ENCODE peak calls at places on chromosomes 2 and 18, in ten cellular contexts. Z, E, B, L, X, V, A, C, R and H are unnamed samples.

GRCh38 chr2:16608661-16609643 is 56.7 kb downstream of the CYRIA start:
- DNase-seq in X (peak), R (peak), B (peak), V (peak), L (peak), A (peak), E (peak), Z (peak), C (peak), H (peak)

GRCh38 chr2:160592401-160592800 is 98.8 kb upstream of the RBMS1 start:
- DNase-seq in V (no peak), B (no peak), Z (no peak), X (no peak), C (no peak), A (no peak), E (no peak), L (no peak), R (no peak), H (no peak)

GRCh38 chr2:160646684-160647444 is 153.3 kb upstream of the RBMS1 start:
- DNase-seq in C (no peak), R (no peak), L (no peak), E (no peak), X (no peak), A (no peak), B (no peak), Z (no peak), V (no peak), H (no peak)

GRCh38 chr2:8719528-8719927 is 37.7 kb downstream of the ID2 start:
- DNase-seq in Z (no peak), X (no peak), E (no peak), R (no peak), B (no peak), A (peak), L (no peak), V (no peak), C (no peak), H (no peak)

GRCh38 chr2:206443735-206444527 is 599 bp downstream of the ADAM23 start:
- DNase-seq in E (peak), C (peak), X (no peak), Z (peak), V (no peak), L (peak), R (no peak), B (peak), A (peak), H (peak)

GRCh38 chr2:2328847-2329246 is 2.2 kb downstream of the MYT1L start:
- DNase-seq in X (no peak), B (no peak), Z (no peak), C (peak), V (no peak), L (no peak), A (peak), R (no peak), E (peak), H (peak)

GRCh38 chr18:7598167-7599062 is 31.3 kb downstream of the PTPRM start:
- DNase-seq in V (no peak), B (no peak), L (no peak), E (no peak), Z (no peak), R (no peak), C (no peak), X (no peak), A (no peak), H (peak)

GRCh38 chr2:21035282-21035973 is 8.4 kb downstream of the APOB start:
- DNase-seq in V (no peak), Z (no peak), A (no peak), X (no peak), C (no peak), B (no peak), L (no peak), E (no peak), R (no peak), H (no peak)

GRCh38 chr2:190180313-190181065 is 118.0 kb upstream of the MSTN start:
- DNase-seq in C (peak), E (no peak), B (peak), Z (peak), V (peak), X (no peak), R (peak), L (peak), A (peak), H (peak)

GRCh38 chr2:162106146-162106551 is 32.1 kb upstream of the DPP4 start:
- DNase-seq in R (no peak), E (no peak), L (no peak), V (no peak), C (no peak), X (peak), Z (no peak), B (no peak), A (no peak), H (no peak)

GRCh38 chr2:189407161-189407943 is 33.9 kb upstream of the WDR75 start:
- DNase-seq in V (no peak), E (no peak), X (peak), A (no peak), R (no peak), B (no peak), Z (peak), C (no peak), L (peak), H (peak)

GRCh38 chr18:71951021-71951420 is 593.1 kb downstream of the CBLN2 start:
- DNase-seq in E (no peak), C (no peak), R (no peak), A (no peak), L (no peak), X (no peak), Z (no peak), V (no peak), B (no peak), H (no peak)

GRCh38 chr2:10912796-10913445 is 1.2 kb downstream of the KCNF1 start:
- DNase-seq in C (no peak), Z (no peak), E (no peak), A (no peak), V (no peak), L (no peak), X (no peak), R (peak), B (no peak), H (no peak)

GRCh38 chr2:85275984-85276540 is 51.7 kb downstream of the TGOLN2 start:
- DNase-seq in C (no peak), A (no peak), Z (no peak), V (no peak), E (no peak), X (no peak), R (no peak), B (no peak), L (no peak), H (no peak)

GRCh38 chr2:69077224-69077953 is 64.4 kb downstream of the ANTXR1 start:
- DNase-seq in B (no peak), L (no peak), X (no peak), Z (no peak), V (no peak), C (no peak), R (no peak), E (no peak), A (no peak), H (peak)

GRCh38 chr2:10094271-10094814 is 14.1 kb upstream of the CYS1 start:
- DNase-seq in V (no peak), R (no peak), C (no peak), Z (no peak), B (no peak), E (no peak), A (no peak), X (no peak), L (no peak), H (peak)

GRCh38 chr2:98468621-98469236 is 24.1 kb downstream of the INPP4A start:
- DNase-seq in E (no peak), R (no peak), X (no peak), A (no peak), V (no peak), L (no peak), B (no peak), C (no peak), Z (peak), H (no peak)